ENCODE peak calls at places on chromosome 3, in six cellular contexts. One of them, this sample, is unnamed.

GRCh38 chr3:42501681-42502428 is 588 bp upstream of the VIPR1 start:
- DNase-seq in K562: peak
- DNase-seq in HepG2: peak
- DNase-seq in H1: peak
- DNase-seq in GM12892: peak
- DNase-seq in GM12878: no peak
- DNase-seq in this sample: peak

GRCh38 chr3:61589856-61590255 is 28.5 kb downstream of the PTPRG start:
- DNase-seq in GM12892: no peak
- DNase-seq in GM12878: no peak
- DNase-seq in H1: no peak
- DNase-seq in K562: peak
- DNase-seq in HepG2: no peak
- DNase-seq in this sample: no peak

GRCh38 chr3:138381950-138382715 is 33.8 kb downstream of the MRAS start:
- DNase-seq in HepG2: peak
- DNase-seq in H1: no peak
- DNase-seq in K562: no peak
- DNase-seq in GM12892: no peak
- DNase-seq in GM12878: no peak
- DNase-seq in this sample: no peak

GRCh38 chr3:156776871-156777270 is 49.3 kb upstream of the LEKR1 start:
- DNase-seq in GM12878: no peak
- DNase-seq in GM12892: no peak
- DNase-seq in HepG2: no peak
- DNase-seq in K562: no peak
- DNase-seq in H1: no peak
- DNase-seq in this sample: no peak

GRCh38 chr3:193795062-193795690 is 202.2 kb downstream of the OPA1 start:
- DNase-seq in H1: no peak
- DNase-seq in GM12878: no peak
- DNase-seq in HepG2: no peak
- DNase-seq in K562: no peak
- DNase-seq in GM12892: no peak
- DNase-seq in this sample: no peak

GRCh38 chr3:37320276-37320675 is 145.9 kb upstream of the LRRFIP2 start:
- DNase-seq in H1: no peak
- DNase-seq in GM12892: peak
- DNase-seq in K562: no peak
- DNase-seq in HepG2: no peak
- DNase-seq in GM12878: no peak
- DNase-seq in this sample: no peak

GRCh38 chr3:150238995-150239612 is 169.0 kb upstream of the TSC22D2 start:
- DNase-seq in HepG2: peak
- DNase-seq in K562: peak
- DNase-seq in H1: peak
- DNase-seq in GM12878: no peak
- DNase-seq in GM12892: no peak
- DNase-seq in this sample: no peak

GRCh38 chr3:53821631-53822068 is 24.6 kb downstream of the CHDH start:
- DNase-seq in K562: no peak
- DNase-seq in GM12878: no peak
- DNase-seq in GM12892: no peak
- DNase-seq in H1: no peak
- DNase-seq in HepG2: no peak
- DNase-seq in this sample: no peak

GRCh38 chr3:43870110-43870509 is 179.4 kb downstream of the ABHD5 start:
- DNase-seq in HepG2: no peak
- DNase-seq in GM12878: no peak
- DNase-seq in K562: no peak
- DNase-seq in GM12892: no peak
- DNase-seq in H1: no peak
- DNase-seq in this sample: no peak

GRCh38 chr3:140167600-140168281 is 232.8 kb downstream of the CLSTN2 start:
- DNase-seq in H1: no peak
- DNase-seq in HepG2: no peak
- DNase-seq in K562: no peak
- DNase-seq in GM12892: no peak
- DNase-seq in GM12878: no peak
- DNase-seq in this sample: no peak

GRCh38 chr3:49470714-49471420 is 800 bp downstream of the DAG1 start:
- DNase-seq in GM12878: no peak
- DNase-seq in K562: peak
- DNase-seq in H1: no peak
- DNase-seq in HepG2: no peak
- DNase-seq in GM12892: no peak
- DNase-seq in this sample: no peak

GRCh38 chr3:16940769-16941683 is 56.3 kb downstream of the PLCL2 start:
- DNase-seq in GM12878: no peak
- DNase-seq in GM12892: no peak
- DNase-seq in HepG2: no peak
- DNase-seq in K562: no peak
- DNase-seq in H1: no peak
- DNase-seq in this sample: no peak

DNA sequence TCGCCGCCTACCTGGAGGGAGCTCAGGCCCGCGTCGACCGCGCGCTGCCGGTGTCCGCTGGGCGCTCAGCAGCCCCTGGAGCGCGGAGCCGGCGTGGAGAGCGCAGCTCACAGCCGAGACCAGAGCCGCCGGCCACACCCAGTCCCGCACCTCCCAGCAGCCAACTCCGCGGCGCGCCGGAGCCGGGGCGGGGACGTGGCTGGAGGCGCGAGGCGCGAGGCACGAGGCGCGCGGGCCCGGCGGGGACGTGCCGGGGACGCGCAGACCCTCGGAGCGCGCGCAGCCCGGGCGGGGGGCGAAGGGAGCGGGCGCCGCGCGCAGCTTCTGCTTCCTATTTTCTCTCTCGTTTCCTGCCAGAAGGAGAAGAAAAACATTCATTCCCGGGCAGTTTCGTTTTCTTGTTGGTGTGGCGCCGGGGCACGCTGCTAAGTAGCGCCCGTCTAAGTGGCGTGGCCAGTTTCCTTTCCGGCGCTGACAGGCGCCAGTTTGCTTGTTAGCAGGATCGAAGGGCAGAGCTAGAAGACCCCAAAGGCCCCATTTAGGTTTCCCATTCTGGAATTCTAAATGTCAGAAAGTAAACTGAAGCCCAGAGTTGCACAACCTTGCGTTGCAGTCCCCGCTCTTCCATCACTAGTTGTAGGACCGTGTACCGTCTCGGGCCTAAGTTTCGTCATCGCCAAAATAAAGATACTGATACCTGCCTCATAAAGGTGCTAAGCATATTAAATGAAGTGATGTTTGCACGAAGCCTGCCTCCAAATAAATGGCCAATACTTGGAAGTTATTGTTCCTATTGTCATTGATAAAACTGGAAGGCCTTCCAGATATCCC is at the start of gene GNB4:
- DNase-seq in GM12892: peak
- DNase-seq in K562: peak
- DNase-seq in GM12878: no peak
- DNase-seq in H1: peak
- DNase-seq in HepG2: no peak
- DNase-seq in this sample: peak
- TF ChIP-seq TAF1 in GM12892: no peak
- TF ChIP-seq TAF1 in K562: peak
- TF ChIP-seq TAF1 in GM12878: no peak
- TF ChIP-seq TAF1 in H1: peak
- TF ChIP-seq TAF1 in HepG2: no peak
- TF ChIP-seq TAF1 in this sample: no peak

GRCh38 chr3:186930143-186930638 is at the start of gene ST6GAL1:
- DNase-seq in GM12878: peak
- DNase-seq in K562: peak
- DNase-seq in H1: peak
- DNase-seq in GM12892: peak
- DNase-seq in HepG2: peak
- DNase-seq in this sample: peak
- TF ChIP-seq POLR2A in GM12878: peak
- TF ChIP-seq POLR2A in K562: peak
- TF ChIP-seq POLR2A in H1: peak
- TF ChIP-seq POLR2A in GM12892: peak
- TF ChIP-seq POLR2A in HepG2: no peak
- TF ChIP-seq POLR2A in this sample: peak

GRCh38 chr3:185688808-185689207 is 102.7 kb downstream of the SENP2 start:
- DNase-seq in H1: no peak
- DNase-seq in GM12892: no peak
- DNase-seq in GM12878: no peak
- DNase-seq in K562: peak
- DNase-seq in HepG2: peak
- DNase-seq in this sample: no peak
- TF ChIP-seq TAF1 in H1: no peak
- TF ChIP-seq TAF1 in GM12892: no peak
- TF ChIP-seq TAF1 in GM12878: no peak
- TF ChIP-seq TAF1 in K562: no peak
- TF ChIP-seq TAF1 in HepG2: no peak
- TF ChIP-seq TAF1 in this sample: no peak

GRCh38 chr3:50503504-50503903 is at the start of gene CACNA2D2:
- DNase-seq in GM12878: no peak
- DNase-seq in K562: peak
- DNase-seq in GM12892: peak
- DNase-seq in HepG2: no peak
- DNase-seq in H1: peak
- DNase-seq in this sample: peak
- TF ChIP-seq POLR2A in GM12878: peak
- TF ChIP-seq POLR2A in K562: no peak
- TF ChIP-seq POLR2A in GM12892: no peak
- TF ChIP-seq POLR2A in HepG2: no peak
- TF ChIP-seq POLR2A in H1: peak
- TF ChIP-seq POLR2A in this sample: no peak

GRCh38 chr3:134372405-134373277 is 1.6 kb downstream of the AMOTL2 start:
- DNase-seq in GM12878: no peak
- DNase-seq in GM12892: no peak
- DNase-seq in H1: no peak
- DNase-seq in HepG2: no peak
- DNase-seq in K562: no peak
- DNase-seq in this sample: no peak
- TF ChIP-seq TAF1 in GM12878: no peak
- TF ChIP-seq TAF1 in GM12892: no peak
- TF ChIP-seq TAF1 in H1: no peak
- TF ChIP-seq TAF1 in HepG2: no peak
- TF ChIP-seq TAF1 in K562: no peak
- TF ChIP-seq TAF1 in this sample: no peak

DNA sequence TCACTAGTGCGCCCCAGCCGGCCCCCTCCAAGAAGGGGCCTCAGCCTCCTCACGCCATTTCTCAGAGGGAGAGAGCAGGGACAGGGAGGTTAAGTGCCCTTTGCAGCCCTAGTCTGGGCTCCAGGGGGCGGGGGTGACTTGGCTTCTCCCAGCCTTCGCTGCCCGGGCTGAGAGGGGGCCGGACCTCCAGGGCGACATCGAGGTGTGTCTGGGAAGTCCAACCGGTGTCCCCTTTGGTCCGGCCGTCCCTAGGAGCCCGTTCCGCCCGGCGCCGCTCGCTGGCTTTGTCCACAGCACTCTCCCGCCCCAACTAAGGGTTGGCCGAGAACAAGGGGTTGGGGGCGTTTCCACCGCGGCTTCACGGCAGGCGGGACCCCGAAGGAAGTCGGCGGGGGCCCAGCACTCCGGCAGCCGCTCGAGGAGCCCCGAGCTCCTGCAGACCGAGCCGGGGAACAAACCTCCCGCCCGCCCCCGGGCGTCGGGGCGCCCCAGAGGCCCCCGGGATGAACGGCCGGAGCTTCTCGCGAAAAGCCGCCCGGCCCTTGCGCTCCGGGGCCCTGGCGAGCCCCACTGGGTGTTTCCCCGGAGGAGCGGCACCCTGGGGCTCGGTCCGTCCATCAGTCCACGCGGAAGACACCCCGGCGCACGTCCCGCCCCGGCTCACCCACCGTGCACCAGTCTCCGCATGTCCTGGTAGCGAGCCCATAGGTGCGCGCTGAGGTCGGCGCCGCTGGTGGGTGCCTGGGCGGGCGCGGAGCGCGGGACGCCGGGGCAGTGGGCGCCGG is 627 bp downstream of the NT5DC2 start:
- DNase-seq in GM12878: no peak
- DNase-seq in GM12892: peak
- DNase-seq in HepG2: no peak
- DNase-seq in H1: peak
- DNase-seq in K562: no peak
- DNase-seq in this sample: peak
- TF ChIP-seq POLR2A in GM12878: peak
- TF ChIP-seq POLR2A in GM12892: no peak
- TF ChIP-seq POLR2A in HepG2: no peak
- TF ChIP-seq POLR2A in H1: no peak
- TF ChIP-seq POLR2A in K562: peak
- TF ChIP-seq POLR2A in this sample: no peak

GRCh38 chr3:184347321-184348056 is 10.1 kb downstream of the FAM131A start:
- DNase-seq in K562: peak
- DNase-seq in GM12878: no peak
- DNase-seq in GM12892: no peak
- DNase-seq in H1: no peak
- DNase-seq in HepG2: no peak
- DNase-seq in this sample: no peak
- TF ChIP-seq TAF1 in K562: no peak
- TF ChIP-seq TAF1 in GM12878: no peak
- TF ChIP-seq TAF1 in GM12892: no peak
- TF ChIP-seq TAF1 in H1: no peak
- TF ChIP-seq TAF1 in HepG2: no peak
- TF ChIP-seq TAF1 in this sample: no peak

This sample was measured in GM12891.